ENCODE peak calls at places on chromosome 10, in six cellular contexts. J is CD4-positive, alpha-beta T cell; L is hepatocyte; C is chondrocyte; E is cardiac muscle cell; O is PC-3. T is an unnamed sample.

GRCh38 chr10:131805696-131806095 is 95.1 kb upstream of the PPP2R2D start:
- DNase-seq in J (no peak), L (no peak), C (no peak), E (no peak), O (no peak), T (no peak)

GRCh38 chr10:12180221-12180974 is 15.3 kb downstream of the NUDT5 start:
- DNase-seq in J (no peak), L (peak), C (no peak), E (no peak), O (no peak), T (no peak)

GRCh38 chr10:49615721-49616120 is 1.9 kb downstream of the CHAT start:
- DNase-seq in J (no peak), L (no peak), C (peak), E (no peak), O (no peak), T (peak)

GRCh38 chr10:117609095-117609821 is 66.7 kb downstream of the EMX2 start:
- DNase-seq in J (no peak), L (peak), C (no peak), E (peak), O (peak), T (peak)

GRCh38 chr10:3476186-3476585 is 303.6 kb upstream of the PITRM1 start:
- DNase-seq in J (no peak), L (no peak), C (no peak), E (no peak), O (no peak), T (no peak)

GRCh38 chr10:86313621-86314041 is 53.0 kb downstream of the GRID1 start:
- DNase-seq in J (no peak), L (no peak), C (peak), E (no peak), O (no peak), T (peak)

GRCh38 chr10:12387561-12388210 is 38.3 kb downstream of the CAMK1D start:
- DNase-seq in J (no peak), L (no peak), C (no peak), E (no peak), O (no peak), T (no peak)

GRCh38 chr10:60414877-60415585 is 25.4 kb upstream of the ANK3 start:
- DNase-seq in J (no peak), L (peak), C (no peak), E (peak), O (peak), T (no peak)

GRCh38 chr10:116688241-116688711 is 54.1 kb downstream of the HSPA12A start:
- DNase-seq in J (no peak), L (peak), C (no peak), E (peak), O (peak), T (peak)

GRCh38 chr10:7610651-7611389 is 55.9 kb downstream of the ITIH5 start:
- DNase-seq in J (no peak), L (peak), C (no peak), E (peak), O (no peak), T (no peak)

GRCh38 chr10:71465576-71466252 is 69.0 kb downstream of the CDH23 start:
- DNase-seq in J (no peak), L (no peak), C (no peak), E (no peak), O (no peak), T (no peak)

GRCh38 chr10:111479966-111480365 is 403.1 kb downstream of the ADRA2A start:
- DNase-seq in J (no peak), L (no peak), C (no peak), E (no peak), O (no peak), T (no peak)

GRCh38 chr10:111481271-111482073 is 404.6 kb downstream of the ADRA2A start:
- DNase-seq in J (no peak), L (no peak), C (no peak), E (no peak), O (no peak), T (no peak)

GRCh38 chr10:111473361-111473760 is 396.5 kb downstream of the ADRA2A start:
- DNase-seq in J (no peak), L (no peak), C (no peak), E (no peak), O (no peak), T (no peak)

GRCh38 chr10:111472445-111472844 is 395.6 kb downstream of the ADRA2A start:
- DNase-seq in J (no peak), L (no peak), C (no peak), E (no peak), O (no peak), T (no peak)

GRCh38 chr10:111475720-111476119 is 398.9 kb downstream of the ADRA2A start:
- DNase-seq in J (no peak), L (no peak), C (no peak), E (no peak), O (no peak), T (no peak)
- TF ChIP-seq CTCF in J (no peak), L (no peak), C (no peak), E (no peak), O (no peak), T (no peak)

GRCh38 chr10:35228058-35228457 is 101.4 kb downstream of the CREM start:
- DNase-seq in J (no peak), L (no peak), C (no peak), E (no peak), O (peak), T (no peak)
- TF ChIP-seq CTCF in J (no peak), L (no peak), C (peak), E (no peak), O (peak), T (no peak)

GRCh38 chr10:30324448-30325110 is 24.5 kb downstream of the MTPAP start:
- DNase-seq in J (no peak), L (no peak), C (no peak), E (no peak), O (no peak), T (no peak)
- TF ChIP-seq CTCF in J (no peak), L (no peak), C (peak), E (no peak), O (peak), T (no peak)

GRCh38 chr10:72846225-72846624 is 47.3 kb upstream of the OIT3 start:
- DNase-seq in J (no peak), L (no peak), C (no peak), E (peak), O (peak), T (no peak)
- TF ChIP-seq CTCF in J (no peak), L (no peak), C (no peak), E (no peak), O (no peak), T (no peak)

T was measured in upper lobe of right lung.